ENCODE peak calls at places on chromosome 9, in eight cellular contexts. S is iris pigment epithelial cell; A is AG09309; B is Jurkat, Clone E6-1; T is A549; R is Peyer's patch; Q is AML-193; O is HS-5. F is an unnamed sample.

GRCh38 chr9:22446589-22446949 is at the start of gene DMRTA1:
- DNase-seq in S (peak), A (no peak), B (no peak), T (peak), R (peak), Q (no peak), O (peak), F (peak)

GRCh38 chr9:77710276-77710675 is 62.2 kb upstream of the GNA14 start:
- DNase-seq in S (no peak), A (no peak), B (no peak), T (no peak), R (no peak), Q (peak), O (no peak), F (no peak)

GRCh38 chr9:92966518-92966800 is 19.1 kb downstream of the FGD3 start:
- DNase-seq in S (no peak), A (no peak), B (no peak), T (no peak), R (no peak), Q (no peak), O (no peak), F (no peak)

GRCh38 chr9:24986331-24986730 is 440.6 kb upstream of the IZUMO3 start:
- DNase-seq in S (no peak), A (no peak), B (no peak), T (no peak), R (no peak), Q (no peak), O (no peak), F (peak)

GRCh38 chr9:27539479-27540441 is 10.1 kb upstream of the MOB3B start:
- DNase-seq in S (peak), A (no peak), B (no peak), T (peak), R (no peak), Q (no peak), O (peak), F (no peak)

GRCh38 chr9:137772281-137772873 is 105.2 kb upstream of the CACNA1B start:
- DNase-seq in S (no peak), A (no peak), B (no peak), T (peak), R (no peak), Q (no peak), O (no peak), F (peak)

GRCh38 chr9:38063363-38063707 is 5.7 kb downstream of the SHB start:
- DNase-seq in S (no peak), A (no peak), B (no peak), T (no peak), R (no peak), Q (no peak), O (no peak), F (no peak)

GRCh38 chr9:38673399-38673798 is 46.5 kb downstream of the FAM240B start:
- DNase-seq in S (no peak), A (no peak), B (no peak), T (no peak), R (no peak), Q (no peak), O (no peak), F (no peak)

GRCh38 chr9:4334439-4334838 is 34.6 kb upstream of the GLIS3 start:
- DNase-seq in S (no peak), A (no peak), B (no peak), T (peak), R (no peak), Q (no peak), O (no peak), F (peak)

GRCh38 chr9:112556497-112557085 is 70.0 kb downstream of the KIAA1958 start:
- DNase-seq in S (peak), A (no peak), B (no peak), T (peak), R (no peak), Q (no peak), O (peak), F (no peak)

GRCh38 chr9:6502399-6502798 is 89.4 kb downstream of the UHRF2 start:
- DNase-seq in S (peak), A (no peak), B (no peak), T (peak), R (no peak), Q (no peak), O (no peak), F (no peak)

GRCh38 chr9:127163409-127163808 is 41.0 kb upstream of the ANGPTL2 start:
- DNase-seq in S (peak), A (peak), B (peak), T (peak), R (no peak), Q (no peak), O (peak), F (no peak)

GRCh38 chr9:17802249-17802857 is 223.5 kb downstream of the SH3GL2 start:
- DNase-seq in S (peak), A (no peak), B (peak), T (peak), R (no peak), Q (no peak), O (no peak), F (peak)

GRCh38 chr9:137757139-137757538 is 120.4 kb upstream of the CACNA1B start:
- DNase-seq in S (peak), A (no peak), B (no peak), T (no peak), R (no peak), Q (no peak), O (no peak), F (no peak)

GRCh38 chr9:85603920-85604319 is 137.8 kb downstream of the AGTPBP1 start:
- DNase-seq in S (no peak), A (no peak), B (no peak), T (no peak), R (no peak), Q (no peak), O (no peak), F (no peak)

GRCh38 chr9:129052592-129052991 is 16.2 kb downstream of the MIGA2 start:
- DNase-seq in S (no peak), A (no peak), B (no peak), T (peak), R (no peak), Q (no peak), O (no peak), F (no peak)

GRCh38 chr9:6015278-6016157 is at the start of gene RANBP6:
- DNase-seq in S (peak), A (no peak), B (peak), T (peak), R (peak), Q (peak), O (peak), F (peak)

GRCh38 chr9:38421498-38422211 is 2.6 kb downstream of the IGFBPL1 start:
- DNase-seq in S (no peak), A (no peak), B (no peak), T (no peak), R (no peak), Q (no peak), O (no peak), F (peak)

GRCh38 chr9:34047864-34048729 is 590 bp downstream of the UBAP2 start:
- DNase-seq in S (no peak), A (no peak), B (peak), T (peak), R (peak), Q (no peak), O (no peak), F (peak)

GRCh38 chr9:126173401-126173800 is 153.2 kb upstream of the MVB12B start:
- DNase-seq in S (no peak), A (no peak), B (no peak), T (no peak), R (no peak), Q (no peak), O (no peak), F (no peak)

GRCh38 chr9:98809311-98810105 is 2.0 kb downstream of the GALNT12 start:
- DNase-seq in S (no peak), A (no peak), B (no peak), T (no peak), R (no peak), Q (no peak), O (no peak), F (no peak)

GRCh38 chr9:5718296-5719032 is 89.6 kb downstream of the RIC1 start:
- DNase-seq in S (no peak), A (no peak), B (no peak), T (no peak), R (no peak), Q (no peak), O (peak), F (no peak)